ENCODE peak calls at places on chromosomes 3 and 15, in seven cellular contexts. Z, B, Y, S, M, T and C are unnamed samples. For H3K4me1, the result is how much of the 10 kb centered on the place peaks cover.

GRCh38 chr15:43465105-43465504 is 27.9 kb downstream of the TP53BP1 start:
- DNase-seq in Z (no peak), B (no peak), Y (no peak), S (no peak), M (no peak), T (no peak), C (no peak)

GRCh38 chr3:60754617-60755016 is 496.6 kb downstream of the FHIT start:
- DNase-seq in Z (no peak), B (no peak), Y (no peak), S (no peak), M (no peak), T (no peak), C (no peak)

GRCh38 chr3:152578769-152579168 is 256.2 kb upstream of the P2RY1 start:
- DNase-seq in Z (no peak), B (no peak), Y (no peak), S (no peak), M (no peak), T (no peak), C (no peak)

GRCh38 chr3:11757441-11757875 is 89.2 kb downstream of the TAMM41 start:
- DNase-seq in Z (no peak), B (no peak), Y (no peak), S (peak), M (no peak), T (no peak), C (no peak)

GRCh38 chr15:88842156-88842555 is 38.9 kb downstream of the ACAN start:
- DNase-seq in Z (peak), B (no peak), Y (no peak), S (no peak), M (no peak), T (no peak), C (no peak)

GRCh38 chr3:45381168-45381852 is 7.1 kb upstream of the LARS2 start:
- DNase-seq in Z (no peak), B (no peak), Y (peak), S (no peak), M (no peak), T (no peak), C (no peak)

GRCh38 chr15:42608110-42608531 is 32.7 kb downstream of the STARD9 start:
- DNase-seq in Z (no peak), B (no peak), Y (no peak), S (peak), M (no peak), T (no peak), C (peak)

GRCh38 chr3:62797129-62797528 is 78.1 kb downstream of the CADPS start:
- DNase-seq in Z (no peak), B (no peak), Y (no peak), S (no peak), M (no peak), T (no peak), C (no peak)

GRCh38 chr3:33277193-33277882 is at the start of gene FBXL2:
- DNase-seq in Z (peak), B (peak), Y (peak), S (peak), M (peak), T (peak), C (peak)

GRCh38 chr15:40943764-40944365 is 9.4 kb upstream of the CHAC1 start:
- DNase-seq in Z (no peak), B (no peak), Y (no peak), S (no peak), M (no peak), T (no peak), C (no peak)

GRCh38 chr3:61725851-61726333 is 164.5 kb downstream of the PTPRG start:
- DNase-seq in Z (no peak), B (no peak), Y (peak), S (no peak), M (peak), T (no peak), C (no peak)

GRCh38 chr15:42494998-42495360 is 455 bp upstream of the SNAP23 start:
- DNase-seq in Z (no peak), B (no peak), Y (peak), S (no peak), M (no peak), T (peak), C (no peak)

GRCh38 chr15:98505611-98506031 is 142.7 kb upstream of the IGF1R start:
- DNase-seq in Z (no peak), B (no peak), Y (no peak), S (no peak), M (no peak), T (peak), C (no peak)

GRCh38 chr15:87121357-87121756 is 1041.7 kb downstream of the AGBL1 start:
- DNase-seq in Z (no peak), B (no peak), Y (no peak), S (no peak), M (no peak), T (no peak), C (no peak)

GRCh38 chr15:90665288-90666134 is 51.6 kb upstream of the BLM start:
- DNase-seq in Z (peak), B (peak), Y (peak), S (peak), M (peak), T (peak), C (peak)

GRCh38 chr15:68796576-68796975 is 24.1 kb downstream of the ANP32A start:
- DNase-seq in Z (no peak), B (no peak), Y (no peak), S (no peak), M (no peak), T (no peak), C (no peak)

GRCh38 chr15:68797589-68798377 is 22.9 kb downstream of the ANP32A start:
- DNase-seq in Z (no peak), B (no peak), Y (no peak), S (no peak), M (no peak), T (no peak), C (no peak)

GRCh38 chr15:68797157-68797556 is 23.5 kb downstream of the ANP32A start:
- DNase-seq in Z (no peak), B (no peak), Y (no peak), S (no peak), M (no peak), T (no peak), C (no peak)

GRCh38 chr15:68800875-68801274 is 19.8 kb downstream of the ANP32A start:
- DNase-seq in Z (no peak), B (no peak), Y (no peak), S (no peak), M (no peak), T (no peak), C (no peak)

DNA sequence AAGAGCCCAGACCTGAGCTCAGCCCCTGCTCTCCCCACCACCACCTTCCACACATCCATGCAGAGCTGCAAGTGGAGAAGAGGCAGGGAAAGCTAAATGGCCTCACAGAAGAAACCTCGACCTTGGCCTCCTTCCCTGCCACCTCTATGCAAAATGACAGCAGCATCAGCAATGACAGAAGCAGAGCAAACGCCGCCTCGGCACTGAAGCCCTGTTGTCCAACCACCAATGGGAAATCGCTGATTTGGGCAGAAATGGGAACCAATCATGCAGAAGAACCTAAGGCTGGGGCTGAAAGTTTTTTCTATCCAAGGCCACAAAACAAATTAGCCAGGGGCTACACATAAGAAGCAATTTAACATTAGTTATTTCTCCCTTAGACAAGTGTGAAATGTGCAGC is 22.0 kb downstream of the ANP32A start:
- DNase-seq in Z (no peak), B (no peak), Y (no peak), S (peak), M (no peak), T (no peak), C (no peak)
- H3K4me1 ChIP-seq in Z (under half), B (half or more), Y (under half), S (half or more), M (under half), T (under half), C (half or more)

GRCh38 chr3:112109313-112109712 is 23.1 kb downstream of the C3orf52 start:
- DNase-seq in Z (no peak), B (no peak), Y (no peak), S (no peak), M (no peak), T (no peak), C (no peak)
- H3K27ac ChIP-seq in Z (no peak), B (no peak), Y (no peak), S (no peak), M (no peak), T (no peak), C (no peak)

GRCh38 chr3:106842151-106842550 is 535.1 kb upstream of the CCDC54 start:
- DNase-seq in Z (no peak), B (no peak), Y (no peak), S (no peak), M (no peak), T (no peak), C (no peak)

GRCh38 chr3:106850429-106850828 is 526.8 kb upstream of the CCDC54 start:
- DNase-seq in Z (no peak), B (no peak), Y (no peak), S (no peak), M (no peak), T (no peak), C (no peak)

GRCh38 chr3:106844638-106845037 is 532.6 kb upstream of the CCDC54 start:
- DNase-seq in Z (no peak), B (no peak), Y (no peak), S (no peak), M (no peak), T (no peak), C (no peak)

GRCh38 chr3:106848099-106848498 is 529.1 kb upstream of the CCDC54 start:
- DNase-seq in Z (no peak), B (no peak), Y (no peak), S (no peak), M (no peak), T (no peak), C (no peak)
- H3K4me1 ChIP-seq in Z (under half), B (under half), Y (under half), S (under half), M (under half), T (under half), C (under half)

GRCh38 chr3:57078366-57079220 is 18.1 kb downstream of the SPATA12 start:
- DNase-seq in Z (no peak), B (peak), Y (peak), S (no peak), M (no peak), T (peak), C (peak)
- H3K27ac ChIP-seq in Z (no peak), B (no peak), Y (no peak), S (no peak), M (peak), T (peak), C (no peak)

DNA sequence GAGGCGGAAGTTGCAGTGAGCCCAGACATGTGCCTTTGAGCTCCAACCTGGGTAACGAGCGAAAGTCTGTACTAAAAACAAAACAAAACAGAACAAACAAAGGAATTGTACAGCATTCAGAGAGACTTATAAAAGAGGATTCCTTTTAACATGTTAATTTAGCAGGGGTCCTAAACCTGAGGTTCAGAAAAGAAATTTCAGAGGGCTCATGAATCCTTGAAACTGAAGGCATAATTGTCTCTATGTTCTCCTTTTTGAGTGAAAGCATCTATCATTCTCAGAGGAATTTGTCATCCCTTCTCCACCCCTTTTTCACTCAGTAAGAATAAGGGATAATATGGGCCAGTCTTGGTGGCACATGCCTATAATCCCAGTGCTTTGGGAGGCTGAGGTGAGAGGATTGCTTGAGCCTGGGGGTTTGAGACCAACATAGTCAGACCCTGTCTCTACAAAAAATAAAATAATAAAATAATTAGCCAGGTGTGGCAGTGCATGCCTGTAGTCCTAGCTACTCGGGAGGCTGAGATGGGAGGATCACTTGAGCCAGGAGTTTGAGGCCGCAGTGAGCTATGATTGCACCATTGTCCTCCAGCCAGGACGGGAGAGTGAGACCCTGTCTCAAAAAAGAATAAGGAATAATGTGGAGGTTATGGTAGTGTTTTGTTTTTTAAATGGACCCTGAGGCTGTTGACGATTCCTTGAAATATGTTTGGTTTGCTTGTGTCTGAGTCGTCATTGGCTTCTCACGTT is 309.1 kb upstream of the C2CD4B start:
- DNase-seq in Z (no peak), B (no peak), Y (no peak), S (no peak), M (no peak), T (no peak), C (no peak)
- H3K4me1 ChIP-seq in Z (under half), B (under half), Y (under half), S (under half), M (under half), T (under half), C (under half)

DNA sequence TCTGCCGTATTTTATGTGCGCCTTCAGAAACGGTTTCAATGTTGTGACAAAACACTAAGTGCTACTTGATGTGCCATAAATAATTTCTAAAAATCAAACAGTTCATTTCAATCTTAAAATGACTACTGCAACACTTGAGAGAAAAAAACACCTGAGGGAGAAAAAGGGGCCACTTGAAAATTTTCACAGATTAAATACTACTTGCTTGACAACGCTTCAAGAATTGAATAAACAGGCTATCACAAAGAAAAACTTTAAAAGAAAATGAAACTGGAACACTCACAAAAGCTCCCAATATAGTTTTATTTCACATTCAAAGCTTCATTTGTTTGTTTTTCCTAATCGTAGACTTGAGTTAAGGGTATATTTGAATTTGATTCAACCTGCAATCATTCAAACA is 380.8 kb downstream of the ERC2 start:
- DNase-seq in Z (no peak), B (no peak), Y (no peak), S (no peak), M (no peak), T (no peak), C (no peak)
- H3K27ac ChIP-seq in Z (no peak), B (no peak), Y (no peak), S (no peak), M (no peak), T (no peak), C (no peak)

DNA sequence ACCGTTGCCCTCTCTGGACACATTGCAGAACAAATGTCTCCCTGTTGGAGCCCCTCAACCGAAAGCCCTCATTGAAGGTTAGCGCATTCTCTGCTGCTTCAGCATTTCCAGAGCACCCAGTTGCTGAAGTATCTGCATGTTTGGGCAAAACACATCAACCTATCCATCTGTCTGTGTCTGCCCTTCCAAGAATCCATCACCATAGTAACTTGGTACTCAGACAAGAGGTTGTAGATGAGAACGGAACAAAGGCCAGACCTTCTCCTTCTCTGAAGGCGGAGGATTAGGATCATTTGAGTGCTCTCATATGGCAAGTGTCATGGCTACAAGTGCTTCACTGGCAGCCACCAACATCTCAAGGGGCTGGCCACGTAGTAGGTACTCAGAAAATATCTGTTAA is 23.1 kb upstream of the RHO start:
- DNase-seq in Z (no peak), B (no peak), Y (no peak), S (no peak), M (no peak), T (no peak), C (peak)
- H3K4me1 ChIP-seq in Z (under half), B (under half), Y (under half), S (under half), M (under half), T (under half), C (under half)

DNA sequence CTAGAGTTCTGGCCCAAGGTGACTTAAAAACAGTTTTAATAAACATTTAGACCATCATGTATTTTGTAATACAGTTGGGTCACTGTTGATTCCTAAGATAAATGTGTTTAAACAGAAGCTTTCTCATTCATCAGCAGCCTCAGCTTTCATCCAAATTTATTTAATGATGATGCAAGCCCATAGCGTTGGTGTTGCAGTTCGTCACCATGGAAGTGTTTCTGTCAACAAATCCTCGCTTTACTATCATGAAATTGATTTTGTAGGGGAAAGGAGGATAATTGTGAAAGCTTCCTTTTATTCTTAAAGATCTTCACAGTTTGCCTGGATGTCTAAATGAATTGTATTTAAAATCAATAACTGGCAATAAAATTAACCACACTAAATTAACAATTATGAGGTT is 28.8 kb downstream of the CMSS1 start:
- DNase-seq in Z (no peak), B (no peak), Y (peak), S (no peak), M (no peak), T (no peak), C (no peak)
- H3K27ac ChIP-seq in Z (no peak), B (peak), Y (no peak), S (no peak), M (no peak), T (peak), C (peak)

GRCh38 chr15:60128710-60129109 is 124.6 kb downstream of the FOXB1 start:
- DNase-seq in Z (no peak), B (no peak), Y (peak), S (no peak), M (no peak), T (no peak), C (no peak)

GRCh38 chr15:60125334-60125733 is 121.2 kb downstream of the FOXB1 start:
- DNase-seq in Z (no peak), B (no peak), Y (no peak), S (no peak), M (no peak), T (no peak), C (no peak)

GRCh38 chr15:60124460-60125070 is 120.5 kb downstream of the FOXB1 start:
- DNase-seq in Z (no peak), B (no peak), Y (no peak), S (no peak), M (no peak), T (no peak), C (no peak)

GRCh38 chr15:60128000-60128376 is 123.9 kb downstream of the FOXB1 start:
- DNase-seq in Z (no peak), B (no peak), Y (peak), S (no peak), M (no peak), T (peak), C (no peak)

DNA sequence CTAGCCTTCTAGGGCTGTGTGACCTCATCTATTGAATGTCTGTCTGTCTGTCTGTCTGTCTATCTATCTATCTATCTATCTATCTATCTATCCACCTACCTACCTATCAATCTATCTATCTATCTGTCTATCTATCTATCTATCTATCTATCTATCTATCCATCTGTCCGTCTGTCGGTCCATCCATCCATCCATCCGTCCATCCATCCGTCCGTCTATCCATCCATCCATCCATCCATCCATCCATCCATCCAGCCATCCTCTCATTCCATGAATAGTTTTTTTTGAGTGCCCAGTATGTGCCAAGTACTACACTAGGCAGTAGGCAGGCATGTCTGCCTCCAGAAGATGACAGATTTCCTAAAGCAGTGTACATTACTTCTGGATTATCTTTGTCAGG is 122.5 kb downstream of the FOXB1 start:
- DNase-seq in Z (no peak), B (no peak), Y (no peak), S (no peak), M (no peak), T (no peak), C (no peak)
- H3K4me1 ChIP-seq in Z (under half), B (under half), Y (under half), S (under half), M (under half), T (under half), C (under half)